ENCODE peak calls at places on chromosomes 13 and 19, in six cellular contexts. B, N, T, L, Q and M are unnamed samples. For H3K36me3, the result is how much of the 10 kb centered on the place peaks cover.

GRCh38 chr13:24127116-24127631 is 33.3 kb upstream of the SPATA13 start:
- DNase-seq in B (no peak), N (no peak), T (no peak), L (no peak), Q (no peak), M (no peak)

GRCh38 chr19:46571495-46571894 is 29.6 kb upstream of the CALM3 start:
- DNase-seq in B (no peak), N (no peak), T (no peak), L (no peak), Q (no peak), M (no peak)

GRCh38 chr19:55579766-55580621 is 654 bp downstream of the ZNF579 start:
- DNase-seq in B (no peak), N (peak), T (peak), L (peak), Q (no peak), M (no peak)

GRCh38 chr13:80962855-80963254 is 621.9 kb upstream of the SPRY2 start:
- DNase-seq in B (no peak), N (peak), T (no peak), L (no peak), Q (no peak), M (no peak)

GRCh38 chr13:26663801-26664200 is 96.8 kb downstream of the GPR12 start:
- DNase-seq in B (no peak), N (peak), T (no peak), L (no peak), Q (no peak), M (no peak)

GRCh38 chr13:42548731-42549554 is 25.0 kb upstream of the TNFSF11 start:
- DNase-seq in B (no peak), N (peak), T (peak), L (no peak), Q (no peak), M (no peak)

GRCh38 chr13:35818577-35819165 is 312.5 kb downstream of the DCLK1 start:
- DNase-seq in B (no peak), N (peak), T (no peak), L (no peak), Q (no peak), M (peak)

GRCh38 chr19:55212447-55212846 is 3.1 kb upstream of the PTPRH start:
- DNase-seq in B (no peak), N (peak), T (no peak), L (no peak), Q (no peak), M (no peak)

GRCh38 chr19:45670670-45671453 is 2.8 kb downstream of the GIPR start:
- DNase-seq in B (no peak), N (peak), T (peak), L (peak), Q (peak), M (no peak)

GRCh38 chr19:7865262-7865911 is 8.8 kb downstream of the PRR36 start:
- DNase-seq in B (no peak), N (no peak), T (no peak), L (no peak), Q (no peak), M (no peak)

GRCh38 chr13:44470623-44471562 is 97.3 kb downstream of the SERP2 start:
- DNase-seq in B (no peak), N (peak), T (no peak), L (no peak), Q (no peak), M (no peak)

GRCh38 chr13:114282143-114282685 is 813 bp downstream of the UPF3A start:
- DNase-seq in B (no peak), N (peak), T (peak), L (peak), Q (no peak), M (no peak)

GRCh38 chr13:51942189-51942588 is 69.1 kb downstream of the ATP7B start:
- DNase-seq in B (no peak), N (no peak), T (no peak), L (no peak), Q (no peak), M (no peak)

GRCh38 chr19:48481846-48482639 is 12.9 kb downstream of the CYTH2 start:
- DNase-seq in B (no peak), N (no peak), T (no peak), L (no peak), Q (no peak), M (no peak)

GRCh38 chr13:114339779-114340534 is 25.7 kb downstream of the CHAMP1 start:
- DNase-seq in B (no peak), N (peak), T (no peak), L (no peak), Q (peak), M (no peak)

GRCh38 chr13:44311011-44311481 is 62.6 kb upstream of the SERP2 start:
- DNase-seq in B (no peak), N (no peak), T (no peak), L (no peak), Q (no peak), M (no peak)

GRCh38 chr13:113876341-113877148 is 12.7 kb upstream of the GAS6 start:
- DNase-seq in B (no peak), N (no peak), T (no peak), L (no peak), Q (no peak), M (no peak)

GRCh38 chr19:6362351-6362801 is 1.0 kb downstream of the CLPP start:
- DNase-seq in B (no peak), N (no peak), T (no peak), L (no peak), Q (peak), M (no peak)

GRCh38 chr13:94712287-94712811 is at the start of gene SOX21:
- DNase-seq in B (no peak), N (peak), T (peak), L (no peak), Q (no peak), M (no peak)

GRCh38 chr19:57477191-57478008 is at the start of gene ZNF772:
- DNase-seq in B (peak), N (peak), T (peak), L (peak), Q (peak), M (peak)

GRCh38 chr19:33621811-33622504 is at the start of gene CHST8:
- DNase-seq in B (no peak), N (peak), T (no peak), L (no peak), Q (no peak), M (no peak)

DNA sequence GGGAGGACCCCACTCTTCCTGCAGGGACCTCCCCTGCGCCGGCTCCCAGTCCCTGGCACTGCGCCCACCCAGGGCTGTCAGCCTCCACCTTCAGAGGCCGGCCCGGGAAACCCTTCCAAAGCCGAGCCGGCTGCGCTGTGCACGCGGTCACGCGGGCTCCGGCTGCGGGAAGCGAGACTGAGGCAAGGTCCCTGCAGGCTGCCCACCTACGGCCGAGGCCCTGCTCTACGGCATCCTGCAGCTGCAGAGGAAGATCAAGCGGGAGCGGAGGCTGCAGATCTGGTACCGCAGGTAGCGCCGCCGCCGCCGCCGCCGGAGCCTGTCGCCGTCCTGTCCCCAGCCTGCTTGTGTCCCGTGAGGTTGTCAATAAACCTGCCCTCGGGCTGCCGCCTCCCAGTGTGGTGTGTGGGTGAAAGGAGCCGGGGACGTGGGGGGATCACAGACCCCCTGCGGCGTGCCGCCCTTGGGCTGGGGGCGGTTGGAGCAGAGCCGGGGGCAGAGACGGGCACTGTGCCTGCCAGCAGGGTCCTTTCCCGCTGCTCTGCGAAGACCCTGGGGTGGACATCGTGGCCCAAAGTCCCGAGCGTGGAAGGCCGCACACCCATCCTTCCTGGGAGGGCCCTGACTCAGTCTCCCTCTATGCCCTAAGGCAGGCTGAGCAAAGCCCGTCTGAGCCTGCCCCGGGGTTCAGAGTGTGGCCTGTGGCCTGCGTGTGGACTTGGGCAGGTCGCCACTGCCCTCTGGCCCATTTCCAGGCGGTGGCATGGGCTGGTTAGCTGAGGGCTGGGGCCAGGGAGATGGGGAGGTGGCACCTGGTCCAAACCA is 5.9 kb downstream of the GAMT start:
- DNase-seq in B (no peak), N (no peak), T (no peak), L (no peak), Q (no peak), M (no peak)
- H3K36me3 ChIP-seq in B (under half), N (under half), T (under half), L (under half), Q (under half), M (under half)

GRCh38 chr13:63855457-63856118 is 2439.9 kb upstream of the PCDH20 start:
- DNase-seq in B (no peak), N (no peak), T (no peak), L (no peak), Q (no peak), M (no peak)
- H3K36me3 ChIP-seq in B (under half), N (under half), T (under half), L (under half), Q (under half), M (under half)

GRCh38 chr19:4385291-4386037 is 14.9 kb downstream of the SH3GL1 start:
- DNase-seq in B (no peak), N (no peak), T (no peak), L (no peak), Q (no peak), M (no peak)

GRCh38 chr19:4389064-4389375 is 11.3 kb downstream of the SH3GL1 start:
- DNase-seq in B (no peak), N (no peak), T (no peak), L (no peak), Q (no peak), M (no peak)

GRCh38 chr19:4388171-4389063 is 11.9 kb downstream of the SH3GL1 start:
- DNase-seq in B (no peak), N (no peak), T (no peak), L (no peak), Q (no peak), M (no peak)

GRCh38 chr19:4389511-4390016 is 10.8 kb downstream of the SH3GL1 start:
- DNase-seq in B (no peak), N (no peak), T (no peak), L (peak), Q (no peak), M (no peak)

GRCh38 chr19:4386038-4386782 is 14.1 kb downstream of the SH3GL1 start:
- DNase-seq in B (no peak), N (no peak), T (no peak), L (no peak), Q (no peak), M (no peak)
- H3K36me3 ChIP-seq in B (under half), N (under half), T (under half), L (under half), Q (under half), M (under half)

DNA sequence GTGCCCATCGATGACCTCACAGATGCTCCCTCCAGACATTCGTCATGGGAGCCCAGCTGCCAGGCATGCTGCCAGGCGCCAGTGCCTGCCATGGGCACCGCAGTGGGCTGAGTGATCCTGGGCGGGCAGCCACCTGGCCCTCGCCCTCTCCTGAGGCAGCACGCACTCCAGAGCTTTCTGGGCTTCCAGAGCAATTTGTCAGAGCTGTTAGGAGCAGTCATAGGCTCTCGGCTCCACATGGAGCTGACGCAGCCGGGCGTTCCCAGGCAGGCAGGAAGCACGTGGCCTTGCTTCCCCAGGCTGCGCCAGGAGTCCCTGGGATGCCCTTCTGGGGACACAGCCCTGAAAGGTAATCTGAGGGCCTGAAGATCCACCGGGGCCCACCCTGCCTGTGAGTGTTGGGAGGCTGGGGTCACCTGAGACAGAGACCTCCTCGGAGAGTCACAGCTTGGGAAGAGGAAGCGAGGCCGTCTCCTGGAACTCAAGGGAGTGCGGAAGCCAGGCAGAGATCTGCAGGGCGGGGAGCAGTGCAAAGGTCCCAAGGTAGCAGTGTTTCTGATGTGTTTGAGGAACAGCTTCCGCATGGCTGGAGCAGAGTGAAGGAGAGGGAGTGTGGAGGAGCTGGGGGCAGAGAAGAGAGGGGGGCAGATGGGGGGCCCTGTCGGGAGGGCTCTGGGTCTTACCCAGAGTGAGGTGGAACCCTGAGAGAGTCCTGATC is 50.5 kb downstream of the DPF1 start:
- DNase-seq in B (peak), N (peak), T (peak), L (no peak), Q (no peak), M (no peak)
- H3K36me3 ChIP-seq in B (under half), N (under half), T (under half), L (under half), Q (under half), M (under half)

GRCh38 chr19:3976495-3977241 is 5.8 kb upstream of the DAPK3 start:
- DNase-seq in B (no peak), N (no peak), T (no peak), L (peak), Q (no peak), M (no peak)
- H3K36me3 ChIP-seq in B (half or more), N (under half), T (under half), L (under half), Q (half or more), M (under half)

GRCh38 chr19:49863935-49864320 is 3.4 kb downstream of the PNKP start:
- DNase-seq in B (no peak), N (no peak), T (no peak), L (peak), Q (no peak), M (no peak)

GRCh38 chr19:49861127-49861526 is 6.2 kb downstream of the PNKP start:
- DNase-seq in B (no peak), N (no peak), T (no peak), L (peak), Q (no peak), M (no peak)

GRCh38 chr19:49861541-49862410 is 5.6 kb downstream of the PNKP start:
- DNase-seq in B (no peak), N (no peak), T (peak), L (peak), Q (no peak), M (no peak)

GRCh38 chr19:49863254-49863934 is 4.0 kb downstream of the PNKP start:
- DNase-seq in B (no peak), N (no peak), T (peak), L (peak), Q (no peak), M (no peak)

DNA sequence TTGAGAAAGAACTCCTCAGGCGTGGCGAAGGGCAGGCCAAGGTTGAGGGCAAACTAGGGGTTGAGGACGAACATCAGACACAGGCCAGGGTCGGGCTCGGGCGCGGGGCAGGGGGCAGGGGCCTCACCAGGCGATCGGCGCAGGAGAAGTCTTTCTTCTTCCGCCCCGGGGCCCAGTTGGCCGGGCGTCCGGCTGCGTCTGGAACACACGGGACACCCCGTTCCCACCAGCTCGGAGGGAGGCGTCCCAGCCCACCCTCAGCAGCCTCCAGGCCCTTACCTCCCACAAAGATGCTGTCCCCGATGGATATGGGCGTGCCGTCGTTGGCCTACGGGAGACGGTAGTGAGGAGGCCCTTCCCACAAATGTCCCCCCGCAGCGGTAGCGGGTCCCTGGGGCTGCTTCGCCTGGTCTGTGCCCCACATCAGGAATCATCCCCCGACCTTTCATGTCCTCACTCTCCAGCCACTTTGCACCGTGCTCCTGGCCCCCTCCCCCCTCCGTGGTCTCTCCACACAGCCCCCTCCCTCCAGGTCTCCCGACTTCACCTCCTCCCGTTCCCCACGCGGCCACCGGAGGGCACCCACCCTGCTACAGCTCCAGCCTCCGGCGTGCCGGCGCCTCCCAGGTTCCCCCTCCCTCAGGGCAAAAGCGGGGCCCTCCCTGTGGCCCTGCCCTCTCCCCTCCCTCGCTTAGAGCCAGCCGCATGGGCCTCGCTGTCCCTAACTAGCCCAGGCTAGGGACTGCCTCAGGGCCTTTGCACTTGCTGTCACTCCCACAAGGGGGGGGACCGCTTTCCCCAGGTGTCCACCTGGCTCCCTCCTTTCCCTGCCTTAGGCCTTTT is 4.7 kb downstream of the PNKP start:
- DNase-seq in B (no peak), N (no peak), T (peak), L (peak), Q (no peak), M (no peak)
- H3K36me3 ChIP-seq in B (under half), N (under half), T (under half), L (under half), Q (under half), M (under half)

GRCh38 chr19:13137290-13137794 is 12.8 kb downstream of the STX10 start:
- DNase-seq in B (no peak), N (no peak), T (no peak), L (no peak), Q (no peak), M (no peak)

GRCh38 chr19:13135068-13136062 is 14.8 kb downstream of the STX10 start:
- DNase-seq in B (no peak), N (no peak), T (no peak), L (no peak), Q (no peak), M (no peak)

GRCh38 chr19:13139633-13140311 is 10.4 kb downstream of the STX10 start:
- DNase-seq in B (no peak), N (no peak), T (no peak), L (no peak), Q (no peak), M (no peak)

GRCh38 chr19:13138916-13139198 is 11.3 kb downstream of the STX10 start:
- DNase-seq in B (no peak), N (no peak), T (no peak), L (no peak), Q (no peak), M (no peak)

DNA sequence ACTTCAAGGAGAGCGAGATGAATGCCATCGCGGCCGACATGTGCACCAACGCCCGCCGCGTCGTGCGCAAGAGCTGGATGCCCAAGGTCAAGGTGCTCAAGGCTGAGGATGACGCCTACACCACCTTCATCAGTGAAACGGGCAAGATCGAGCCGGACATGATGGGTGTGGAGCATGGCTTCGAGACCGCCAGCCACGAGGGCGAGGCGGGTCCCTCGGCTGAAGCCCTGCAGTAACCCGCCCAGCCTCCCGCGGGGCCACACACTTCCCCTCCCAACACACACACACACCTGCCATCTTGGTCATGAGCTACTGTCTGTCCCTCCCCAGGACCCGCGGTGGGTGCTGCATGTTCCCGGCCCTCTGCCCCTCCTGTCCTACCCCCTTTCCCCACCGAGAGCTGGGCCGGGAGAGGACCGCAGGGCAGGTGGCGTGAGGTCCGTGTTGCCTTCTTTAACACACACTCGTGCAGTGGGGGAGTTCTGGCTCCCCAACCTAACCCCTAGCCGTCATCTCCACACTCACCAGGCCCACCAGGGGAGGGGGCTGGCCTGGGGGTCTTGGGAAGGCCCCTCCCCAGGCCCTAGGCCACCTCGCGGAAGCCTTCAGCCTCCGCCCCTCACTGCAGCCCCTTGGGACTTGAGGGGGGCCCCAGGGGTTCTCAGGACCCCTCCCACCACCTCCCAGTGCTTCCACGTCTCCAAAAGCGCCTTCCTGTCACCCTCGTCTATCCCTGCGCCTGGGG is 11.8 kb downstream of the STX10 start:
- DNase-seq in B (no peak), N (no peak), T (no peak), L (no peak), Q (no peak), M (no peak)
- H3K36me3 ChIP-seq in B (under half), N (under half), T (under half), L (under half), Q (under half), M (under half)

GRCh38 chr13:109794095-109794494 is 7.7 kb upstream of the IRS2 start:
- DNase-seq in B (no peak), N (no peak), T (no peak), L (no peak), Q (no peak), M (no peak)
- H3K36me3 ChIP-seq in B (under half), N (under half), T (under half), L (under half), Q (under half), M (under half)

DNA sequence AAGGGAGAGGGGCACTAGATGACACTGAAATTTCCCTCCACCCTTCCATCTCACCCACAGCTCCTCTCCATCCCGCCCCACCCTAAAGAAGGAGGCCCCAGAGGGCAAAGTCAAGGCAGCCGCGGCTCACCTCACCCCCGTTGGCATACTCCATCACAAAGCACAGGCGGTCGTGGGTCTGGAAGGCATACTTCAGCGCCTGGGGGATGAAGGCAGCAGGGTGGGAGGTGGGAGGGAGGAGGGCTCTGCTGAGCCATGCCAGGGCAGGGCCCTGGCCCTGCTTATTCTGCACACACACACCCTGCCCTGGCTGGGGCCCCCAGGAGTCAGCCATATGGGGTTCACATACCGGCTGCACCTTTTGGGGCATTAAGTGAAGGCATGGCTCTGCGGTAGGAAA is 12.3 kb upstream of the CCNP start:
- DNase-seq in B (no peak), N (no peak), T (no peak), L (no peak), Q (no peak), M (no peak)
- H3K36me3 ChIP-seq in B (half or more), N (under half), T (under half), L (under half), Q (half or more), M (half or more)